ENCODE peak calls at places on chromosomes 11 and 22, in five cellular contexts. Q is NCI-H748 treated with DMSO at 0.1 percent for 48 hours; S is GM13976; J is AG08396; R is activated effector memory CD4-positive, alpha-beta T cell treated with anti-CD3 and anti-CD28 coated beads, Interleukin-2, amount 50 U/mL, for 16 hours. B is an unnamed sample.

GRCh38 chr11:45110562-45110961 is 35.9 kb upstream of the PRDM11 start:
- DNase-seq in Q (peak), S (peak), J (peak), R (peak), B (peak)

GRCh38 chr11:2559527-2560311 is 114.9 kb downstream of the KCNQ1 start:
- DNase-seq in Q (no peak), S (no peak), J (no peak), R (peak), B (no peak)

GRCh38 chr11:108345767-108346166 is 121.6 kb downstream of the C11orf65 start:
- DNase-seq in Q (no peak), S (no peak), J (no peak), R (no peak), B (no peak)

GRCh38 chr11:2778630-2779498 is 79.1 kb upstream of the KCNQ1OT1 start:
- DNase-seq in Q (no peak), S (no peak), J (peak), R (peak), B (no peak)

GRCh38 chr11:123255909-123256308 is 60.9 kb upstream of the CLMP start:
- DNase-seq in Q (no peak), S (no peak), J (no peak), R (no peak), B (no peak)

GRCh38 chr11:30125461-30125860 is 105.4 kb upstream of the FSHB start:
- DNase-seq in Q (no peak), S (no peak), J (no peak), R (no peak), B (no peak)

GRCh38 chr11:45254070-45254469 is 32.1 kb downstream of the SYT13 start:
- DNase-seq in Q (no peak), S (no peak), J (no peak), R (no peak), B (no peak)

GRCh38 chr22:20904008-20904979 is 12.9 kb upstream of the CRKL start:
- DNase-seq in Q (no peak), S (no peak), J (peak), R (no peak), B (no peak)

GRCh38 chr22:29717789-29718188 is 2.0 kb upstream of the CABP7 start:
- DNase-seq in Q (no peak), S (no peak), J (no peak), R (no peak), B (no peak)

GRCh38 chr22:43018615-43019014 is 3.7 kb upstream of the PACSIN2 start:
- DNase-seq in Q (no peak), S (no peak), J (no peak), R (no peak), B (no peak)

GRCh38 chr11:19344661-19345518 is 104.1 kb upstream of the E2F8 start:
- DNase-seq in Q (peak), S (peak), J (peak), R (no peak), B (peak)

GRCh38 chr11:121479839-121480238 is 27.1 kb upstream of the SORL1-AS1 start:
- DNase-seq in Q (no peak), S (no peak), J (no peak), R (no peak), B (no peak)